ENCODE peak calls at places on chromosomes 11 and 22, in seven cellular contexts. S, L, G, D, E, B and K are unnamed samples.

GRCh38 chr22:37983860-37984791 is at the start of gene SOX10:
- DNase-seq in B (no peak), L (no peak), G (no peak), S (no peak), D (peak), E (no peak), K (no peak)

GRCh38 chr22:44181033-44181911 is 547 bp downstream of the PARVG start:
- DNase-seq in G (no peak), S (no peak), B (no peak), D (no peak), E (peak), L (no peak), K (peak)

GRCh38 chr11:130633466-130633865 is 185.0 kb downstream of the ADAMTS15 start:
- DNase-seq in S (no peak), G (no peak), E (no peak), B (no peak), L (no peak), D (no peak), K (no peak)

GRCh38 chr11:93895106-93895862 is 44.9 kb upstream of the VSTM5 start:
- DNase-seq in E (no peak), L (peak), S (peak), D (no peak), G (peak), B (no peak), K (no peak)

GRCh38 chr11:125335101-125335500 is 161.0 kb downstream of the FEZ1 start:
- DNase-seq in E (no peak), L (no peak), B (no peak), G (no peak), D (no peak), S (no peak), K (no peak)

GRCh38 chr22:50473855-50474671 is 772 bp downstream of the SBF1 start:
- DNase-seq in G (no peak), L (no peak), E (peak), B (peak), D (no peak), S (peak), K (peak)

GRCh38 chr11:122162095-122162494 is 46.1 kb upstream of the BLID start:
- DNase-seq in G (no peak), B (no peak), E (no peak), S (no peak), L (no peak), D (no peak), K (no peak)

GRCh38 chr11:77071077-77071476 is 4.3 kb downstream of the CAPN5 start:
- DNase-seq in E (no peak), D (no peak), G (no peak), B (no peak), L (no peak), S (no peak), K (peak)

GRCh38 chr11:76635991-76636520 is 34.5 kb downstream of the LRRC32 start:
- DNase-seq in S (no peak), B (no peak), G (no peak), D (no peak), L (no peak), E (no peak), K (no peak)

GRCh38 chr11:129721685-129722084 is 94.0 kb upstream of the TMEM45B start:
- DNase-seq in G (no peak), E (no peak), L (no peak), S (no peak), B (no peak), D (no peak), K (no peak)

DNA sequence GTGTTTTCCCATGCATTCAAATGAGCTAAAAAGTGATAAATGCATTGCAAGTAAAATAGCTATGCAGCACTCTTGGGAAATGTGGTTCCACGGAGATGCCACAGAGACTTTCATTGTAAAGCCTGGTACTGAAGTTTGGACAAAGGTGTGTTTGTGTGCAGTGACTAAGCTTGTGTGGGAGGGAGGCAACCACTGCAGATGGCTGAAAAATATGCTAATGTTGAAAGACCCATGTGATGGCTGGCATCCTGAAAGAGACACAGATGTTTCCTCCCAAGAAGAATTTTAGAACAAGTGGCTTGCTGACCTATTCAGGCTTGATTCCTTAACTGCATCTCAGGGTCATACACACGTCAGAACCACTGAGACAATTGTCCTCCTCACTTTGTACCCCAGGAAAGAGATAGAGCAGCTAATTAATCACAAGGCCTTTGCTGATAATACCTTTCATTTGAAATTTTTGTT is 73.8 kb downstream of the FAM76B start:
- DNase-seq in L (no peak), B (no peak), E (no peak), S (no peak), D (no peak), G (peak), K (no peak)
- TF ChIP-seq POLR2A in L (no peak), B (no peak), E (no peak), S (no peak), D (no peak), G (no peak), K (no peak)

GRCh38 chr11:63938481-63939350 is at the start of gene NAA40:
- DNase-seq in G (peak), B (peak), S (peak), D (peak), E (peak), L (peak), K (peak)
- TF ChIP-seq EP300 in G (no peak), B (no peak), S (no peak), D (peak), E (no peak), L (peak), K (no peak)

DNA sequence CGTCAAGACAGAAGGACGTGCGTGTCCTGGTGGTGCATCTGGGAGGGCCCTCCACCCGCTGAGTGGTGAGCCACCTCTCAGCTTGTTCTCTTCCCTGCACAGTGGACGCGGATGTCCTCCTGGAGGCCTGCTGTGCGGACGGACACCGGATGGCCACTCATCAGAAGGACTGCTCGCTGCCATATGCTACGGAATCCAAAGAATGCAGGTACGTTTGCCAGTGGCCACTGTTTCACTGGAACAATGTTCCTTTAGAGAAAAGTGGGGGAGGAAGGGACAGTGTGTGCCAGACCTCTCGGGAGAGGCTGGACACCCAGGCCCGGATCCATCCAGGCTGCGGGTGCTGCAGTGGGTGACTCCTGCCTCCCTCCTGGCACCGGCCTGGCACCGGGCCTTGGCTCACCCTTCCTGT is 15.9 kb downstream of the FBLN1 start:
- DNase-seq in G (peak), B (no peak), S (no peak), D (no peak), L (no peak), E (no peak), K (no peak)
- H3K27ac ChIP-seq in G (no peak), B (no peak), S (no peak), D (no peak), L (no peak), E (no peak), K (no peak)

GRCh38 chr11:113237261-113237660 is 77.1 kb upstream of the TTC12 start:
- DNase-seq in L (no peak), G (no peak), S (no peak), E (no peak), D (no peak), B (no peak), K (no peak)
- TF ChIP-seq POLR2A in L (no peak), G (no peak), S (no peak), E (no peak), D (no peak), B (no peak), K (no peak)

GRCh38 chr11:84829162-84829561 is 798.0 kb downstream of the DLG2 start:
- DNase-seq in E (no peak), B (no peak), S (no peak), L (no peak), D (no peak), G (no peak), K (no peak)
- TF ChIP-seq EP300 in E (no peak), B (no peak), S (no peak), L (no peak), D (no peak), G (no peak), K (no peak)

DNA sequence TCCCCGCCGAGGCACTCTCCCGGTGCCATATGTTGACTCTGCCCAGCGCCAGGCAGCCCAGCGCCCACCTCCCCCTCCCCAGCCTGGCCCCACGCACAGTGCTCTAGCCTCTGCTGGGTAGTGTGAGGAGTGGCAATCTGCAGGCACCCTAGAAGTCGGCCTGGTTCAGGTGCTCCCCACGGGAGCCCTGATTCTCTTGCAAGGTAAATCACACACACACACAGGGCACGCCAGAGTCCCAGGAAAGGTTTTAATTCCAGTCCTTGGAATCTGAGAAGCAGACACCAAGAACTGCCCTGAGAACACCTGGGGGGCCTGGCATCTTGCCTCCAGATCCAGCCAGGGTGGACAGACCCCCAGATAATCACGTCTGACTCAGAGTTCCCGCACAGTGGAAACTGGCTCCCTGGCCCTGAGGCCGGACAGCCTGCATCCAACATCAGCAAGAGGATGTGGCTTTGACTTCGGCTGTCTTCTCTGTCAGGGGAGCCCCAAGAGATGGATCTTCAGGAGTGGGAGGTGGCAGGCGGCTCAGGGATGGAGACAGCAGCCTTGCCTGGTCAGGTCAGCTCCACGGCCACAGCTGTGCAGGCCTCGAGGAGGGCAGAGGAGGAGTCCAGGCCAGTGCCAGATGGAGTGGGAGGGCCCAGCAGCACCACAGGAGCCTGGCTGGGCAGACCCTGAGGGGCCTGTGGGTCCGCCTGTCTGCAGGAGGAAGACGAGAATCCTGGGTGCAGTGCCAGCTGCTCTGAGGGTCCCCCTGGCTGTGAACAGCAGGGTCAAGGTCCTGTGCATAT is 1.1 kb upstream of the RIN1 start:
- DNase-seq in D (peak), G (no peak), B (peak), E (no peak), L (no peak), S (no peak), K (no peak)
- H3K27ac ChIP-seq in D (peak), G (peak), B (peak), E (peak), L (peak), S (no peak), K (no peak)

GRCh38 chr22:39303358-39303757 is 16.1 kb downstream of the RPL3 start:
- DNase-seq in D (no peak), B (no peak), L (no peak), E (no peak), S (no peak), G (peak), K (no peak)
- TF ChIP-seq POLR2A in D (no peak), B (no peak), L (no peak), E (no peak), S (no peak), G (no peak), K (no peak)

DNA sequence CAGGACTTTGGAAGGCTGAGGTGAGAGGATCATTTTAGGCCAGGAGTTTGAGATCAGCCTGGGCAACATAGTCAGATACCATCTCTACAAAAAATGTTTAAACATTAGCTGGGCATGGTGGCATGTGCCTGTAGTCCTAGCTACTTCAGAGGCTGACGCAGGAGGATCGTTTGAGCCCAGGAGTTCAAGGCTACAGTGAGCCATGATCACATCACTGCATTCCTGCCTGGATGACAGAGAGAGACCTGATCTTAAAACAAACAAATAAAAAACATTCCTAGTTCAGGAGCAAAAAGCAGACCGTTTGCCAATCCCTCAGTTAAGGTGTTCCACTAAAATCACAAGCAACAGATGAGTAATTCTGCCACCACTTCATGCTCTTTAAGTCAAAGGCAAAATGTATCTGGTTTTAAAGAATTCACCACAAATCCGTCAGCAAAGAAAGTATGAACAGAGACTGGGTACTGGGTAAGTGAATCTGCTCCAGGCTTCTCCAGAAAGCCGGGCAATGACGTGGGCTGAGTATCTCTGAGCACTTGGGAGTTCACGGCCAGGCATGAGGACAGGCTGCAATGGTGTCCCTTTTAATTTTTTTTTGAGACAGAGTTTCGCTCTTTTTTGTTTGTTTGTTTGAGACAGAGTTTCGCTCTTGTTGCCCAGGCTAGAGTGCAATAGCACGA is 19.5 kb downstream of the CLTCL1 start:
- DNase-seq in D (peak), S (no peak), B (no peak), L (no peak), E (no peak), G (peak), K (no peak)
- TF ChIP-seq EP300 in D (no peak), S (no peak), B (no peak), L (no peak), E (no peak), G (no peak), K (no peak)